ENCODE peak calls at places on chromosomes 16 and 17, in nine cellular contexts. J, L, A, F, B, G, S, N and I are unnamed samples.

GRCh38 chr17:45355087-45355486 is 38.3 kb upstream of the MAP3K14 start:
- DNase-seq in J (no peak), L (no peak), A (no peak), F (no peak), B (no peak), G (no peak), S (no peak), N (no peak), I (no peak)

GRCh38 chr16:12758031-12758669 is 45.5 kb downstream of the CPPED1 start:
- DNase-seq in J (no peak), L (no peak), A (no peak), F (no peak), B (no peak), G (no peak), S (no peak), N (no peak), I (no peak)

GRCh38 chr17:34892864-34893263 is 68.4 kb downstream of the CCT6B start:
- DNase-seq in J (no peak), L (peak), A (no peak), F (no peak), B (no peak), G (no peak), S (peak), N (no peak), I (no peak)

GRCh38 chr17:29784661-29785060 is 145.4 kb downstream of the SSH2 start:
- DNase-seq in J (no peak), L (no peak), A (peak), F (no peak), B (no peak), G (no peak), S (no peak), N (no peak), I (no peak)

GRCh38 chr17:8868529-8868951 is 1.1 kb upstream of the PIK3R6 start:
- DNase-seq in J (no peak), L (no peak), A (no peak), F (no peak), B (no peak), G (no peak), S (peak), N (peak), I (no peak)

GRCh38 chr16:85646358-85646907 is 33.3 kb downstream of the GSE1 start:
- DNase-seq in J (no peak), L (no peak), A (no peak), F (no peak), B (no peak), G (no peak), S (no peak), N (no peak), I (no peak)

GRCh38 chr17:882827-883585 is 96.6 kb downstream of the NXN start:
- DNase-seq in J (no peak), L (no peak), A (peak), F (no peak), B (peak), G (peak), S (no peak), N (peak), I (no peak)

GRCh38 chr17:40095356-40095943 is 4.9 kb downstream of the NR1D1 start:
- DNase-seq in J (no peak), L (no peak), A (no peak), F (no peak), B (peak), G (no peak), S (no peak), N (peak), I (no peak)

GRCh38 chr17:28712037-28712704 is 483 bp upstream of the PROCA1 start:
- DNase-seq in J (no peak), L (peak), A (no peak), F (no peak), B (peak), G (peak), S (no peak), N (no peak), I (peak)

GRCh38 chr17:4679652-4680051 is 24.3 kb downstream of the PELP1 start:
- DNase-seq in J (no peak), L (no peak), A (peak), F (peak), B (no peak), G (no peak), S (no peak), N (no peak), I (no peak)

GRCh38 chr17:10792156-10792555 is 11.7 kb downstream of the TMEM238L start:
- DNase-seq in J (no peak), L (no peak), A (no peak), F (no peak), B (peak), G (no peak), S (no peak), N (no peak), I (no peak)

GRCh38 chr17:78069695-78070094 is 58.9 kb downstream of the TMC6 start:
- DNase-seq in J (no peak), L (no peak), A (no peak), F (no peak), B (no peak), G (no peak), S (no peak), N (no peak), I (no peak)

GRCh38 chr16:9102379-9102778 is 10.9 kb downstream of the HAPSTR1 start:
- DNase-seq in J (peak), L (no peak), A (peak), F (peak), B (no peak), G (no peak), S (no peak), N (no peak), I (no peak)

GRCh38 chr16:56451753-56452689 is 667 bp downstream of the OGFOD1 start:
- DNase-seq in J (no peak), L (no peak), A (peak), F (no peak), B (peak), G (no peak), S (no peak), N (peak), I (peak)

GRCh38 chr16:598823-599739 is 9.2 kb downstream of the RAB40C start:
- DNase-seq in J (no peak), L (no peak), A (no peak), F (no peak), B (no peak), G (no peak), S (no peak), N (no peak), I (no peak)

GRCh38 chr17:79905832-79906231 is 66.6 kb upstream of the CBX4 start:
- DNase-seq in J (no peak), L (no peak), A (no peak), F (no peak), B (no peak), G (no peak), S (no peak), N (no peak), I (no peak)

GRCh38 chr17:17679243-17679642 is 2.0 kb upstream of the RAI1 start:
- DNase-seq in J (no peak), L (no peak), A (no peak), F (no peak), B (no peak), G (no peak), S (no peak), N (no peak), I (no peak)

GRCh38 chr17:31593806-31594205 is 202.3 kb downstream of the RAB11FIP4 start:
- DNase-seq in J (no peak), L (no peak), A (peak), F (no peak), B (no peak), G (no peak), S (no peak), N (no peak), I (no peak)

GRCh38 chr17:38353084-38353604 is 1.5 kb downstream of the SOCS7 start:
- DNase-seq in J (no peak), L (no peak), A (peak), F (no peak), B (no peak), G (no peak), S (no peak), N (no peak), I (no peak)

GRCh38 chr17:35350493-35350892 is 22.9 kb downstream of the SLFN11 start:
- DNase-seq in J (no peak), L (no peak), A (no peak), F (no peak), B (no peak), G (no peak), S (no peak), N (no peak), I (no peak)

GRCh38 chr16:35637683-35638082 is 2178.3 kb downstream of the TP53TG3F start:
- DNase-seq in J (no peak), L (no peak), A (no peak), F (no peak), B (no peak), G (no peak), S (no peak), N (no peak), I (no peak)

GRCh38 chr17:17035920-17036319 is 6.3 kb upstream of the MPRIP start:
- DNase-seq in J (no peak), L (no peak), A (no peak), F (no peak), B (no peak), G (no peak), S (no peak), N (no peak), I (no peak)

GRCh38 chr17:9187828-9188227 is 166.5 kb downstream of the NTN1 start:
- DNase-seq in J (no peak), L (no peak), A (no peak), F (no peak), B (no peak), G (no peak), S (no peak), N (no peak), I (no peak)

GRCh38 chr16:8853611-8854010 is 15.2 kb downstream of the CARHSP1 start:
- DNase-seq in J (no peak), L (no peak), A (no peak), F (no peak), B (no peak), G (no peak), S (no peak), N (peak), I (no peak)

GRCh38 chr17:50689956-50690886 is 17.5 kb downstream of the ANKRD40 start:
- DNase-seq in J (no peak), L (no peak), A (peak), F (no peak), B (no peak), G (no peak), S (no peak), N (peak), I (no peak)

GRCh38 chr17:27577124-27577761 is 53.7 kb upstream of the LGALS9 start:
- DNase-seq in J (no peak), L (no peak), A (peak), F (no peak), B (no peak), G (no peak), S (no peak), N (peak), I (no peak)

GRCh38 chr16:72042157-72042660 is 12.1 kb upstream of the HP start:
- DNase-seq in J (no peak), L (no peak), A (no peak), F (no peak), B (no peak), G (no peak), S (no peak), N (no peak), I (no peak)

GRCh38 chr16:69143116-69143515 is 10.7 kb downstream of the UTP4 start:
- DNase-seq in J (no peak), L (no peak), A (no peak), F (no peak), B (peak), G (no peak), S (no peak), N (no peak), I (no peak)

GRCh38 chr17:28897769-28898259 is 281 bp upstream of the FLOT2 start:
- DNase-seq in J (no peak), L (no peak), A (no peak), F (no peak), B (peak), G (no peak), S (no peak), N (peak), I (no peak)

GRCh38 chr17:39663688-39664580 is 1.2 kb upstream of the TCAP start:
- DNase-seq in J (no peak), L (no peak), A (no peak), F (no peak), B (peak), G (peak), S (no peak), N (no peak), I (no peak)

GRCh38 chr16:74984194-74984669 is 691 bp downstream of the WDR59 start:
- DNase-seq in J (no peak), L (peak), A (no peak), F (no peak), B (no peak), G (no peak), S (no peak), N (peak), I (peak)

GRCh38 chr16:56424791-56425438 is 430 bp downstream of the AMFR start:
- DNase-seq in J (no peak), L (no peak), A (peak), F (no peak), B (peak), G (peak), S (peak), N (peak), I (no peak)

GRCh38 chr17:35709874-35710273 is 21.6 kb upstream of the RASL10B start:
- DNase-seq in J (peak), L (no peak), A (peak), F (no peak), B (no peak), G (no peak), S (no peak), N (no peak), I (no peak)

GRCh38 chr16:77944631-77945030 is 77.7 kb upstream of the CLEC3A start:
- DNase-seq in J (no peak), L (no peak), A (no peak), F (no peak), B (no peak), G (no peak), S (no peak), N (no peak), I (no peak)

GRCh38 chr16:67562526-67562917 is at the start of gene CTCF:
- DNase-seq in J (no peak), L (no peak), A (peak), F (no peak), B (peak), G (peak), S (peak), N (peak), I (no peak)

GRCh38 chr17:9364837-9365430 is 210.7 kb downstream of the STX8 start:
- DNase-seq in J (no peak), L (no peak), A (peak), F (no peak), B (no peak), G (no peak), S (no peak), N (no peak), I (no peak)

GRCh38 chr16:4053663-4054479 is 62.4 kb downstream of the ADCY9 start:
- DNase-seq in J (peak), L (no peak), A (peak), F (peak), B (no peak), G (peak), S (no peak), N (peak), I (no peak)

GRCh38 chr16:4052096-4052495 is 64.1 kb downstream of the ADCY9 start:
- DNase-seq in J (no peak), L (no peak), A (no peak), F (no peak), B (no peak), G (no peak), S (no peak), N (no peak), I (no peak)

GRCh38 chr16:4055748-4056147 is 60.5 kb downstream of the ADCY9 start:
- DNase-seq in J (no peak), L (no peak), A (no peak), F (no peak), B (no peak), G (no peak), S (no peak), N (no peak), I (no peak)

GRCh38 chr16:4051591-4051990 is 64.7 kb downstream of the ADCY9 start:
- DNase-seq in J (no peak), L (no peak), A (no peak), F (no peak), B (no peak), G (no peak), S (no peak), N (no peak), I (no peak)

GRCh38 chr16:4052801-4053662 is 63.2 kb downstream of the ADCY9 start:
- DNase-seq in J (peak), L (no peak), A (peak), F (no peak), B (peak), G (peak), S (peak), N (peak), I (no peak)
- H3K4me3 ChIP-seq in J (no peak), L (no peak), A (peak), F (no peak), B (no peak), G (peak), S (peak), N (no peak), I (no peak)

DNA sequence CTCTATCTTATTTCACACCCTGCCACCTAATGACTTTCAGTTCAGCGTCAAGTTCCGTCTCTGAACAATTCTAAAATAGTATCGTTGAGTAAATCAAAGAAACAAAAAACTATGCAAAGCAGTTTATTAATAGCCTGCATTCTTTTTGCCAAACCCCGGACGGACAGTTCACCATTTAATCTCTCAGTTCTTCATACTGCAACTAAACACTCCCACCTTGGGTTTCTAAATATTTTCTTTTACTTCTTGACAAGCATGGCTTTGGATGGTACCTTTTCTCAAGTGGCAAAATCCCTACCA is 1.2 kb downstream of the MYH11 start:
- DNase-seq in J (no peak), L (no peak), A (no peak), F (no peak), B (no peak), G (no peak), S (no peak), N (no peak), I (no peak)
- H3K4me3 ChIP-seq in J (no peak), L (no peak), A (no peak), F (no peak), B (no peak), G (peak), S (no peak), N (no peak), I (no peak)

DNA sequence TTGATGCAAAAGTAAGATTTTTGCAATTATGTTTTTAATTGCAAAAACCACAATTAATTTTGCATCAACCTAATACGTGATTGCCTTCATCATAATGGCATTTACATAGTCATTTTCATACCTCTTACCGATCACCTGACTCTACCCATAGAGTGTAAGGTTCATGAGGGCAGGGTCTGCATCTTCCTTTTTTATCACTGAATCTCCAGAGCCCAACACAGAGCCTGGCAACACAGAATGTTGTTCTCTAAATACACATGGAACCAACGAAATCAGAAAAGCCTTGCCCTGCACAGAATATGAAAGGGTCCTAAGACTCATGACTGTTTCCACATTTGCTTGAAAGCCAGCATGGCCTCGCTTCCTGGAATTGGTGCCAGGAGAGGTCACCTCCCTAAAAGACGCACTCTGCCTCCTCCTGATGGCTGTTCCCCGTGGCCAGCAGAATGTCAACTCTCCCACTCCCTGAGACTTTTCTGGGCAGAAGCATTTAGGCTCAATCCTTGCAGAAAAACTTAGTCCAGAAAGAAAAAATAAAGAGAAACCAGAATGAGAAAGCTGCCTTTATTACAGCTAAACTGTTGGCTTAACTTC is 327.7 kb upstream of the MAF start:
- DNase-seq in J (no peak), L (no peak), A (no peak), F (no peak), B (no peak), G (no peak), S (no peak), N (no peak), I (no peak)
- H3K4me3 ChIP-seq in J (no peak), L (no peak), A (no peak), F (no peak), B (no peak), G (no peak), S (no peak), N (no peak), I (no peak)

GRCh38 chr17:48604770-48605329 is at the start of gene HOXB6:
- DNase-seq in J (no peak), L (no peak), A (no peak), F (no peak), B (peak), G (no peak), S (no peak), N (peak), I (no peak)

GRCh38 chr17:48605409-48605864 is 651 bp upstream of the HOXB6 start:
- DNase-seq in J (no peak), L (no peak), A (no peak), F (no peak), B (peak), G (no peak), S (no peak), N (no peak), I (no peak)

GRCh38 chr17:48601528-48602430 is 3.0 kb downstream of the HOXB6 start:
- DNase-seq in J (no peak), L (no peak), A (no peak), F (no peak), B (peak), G (no peak), S (no peak), N (no peak), I (no peak)

GRCh38 chr17:48605991-48606891 is 1.5 kb upstream of the HOXB6 start:
- DNase-seq in J (no peak), L (no peak), A (no peak), F (no peak), B (no peak), G (no peak), S (no peak), N (no peak), I (no peak)

DNA sequence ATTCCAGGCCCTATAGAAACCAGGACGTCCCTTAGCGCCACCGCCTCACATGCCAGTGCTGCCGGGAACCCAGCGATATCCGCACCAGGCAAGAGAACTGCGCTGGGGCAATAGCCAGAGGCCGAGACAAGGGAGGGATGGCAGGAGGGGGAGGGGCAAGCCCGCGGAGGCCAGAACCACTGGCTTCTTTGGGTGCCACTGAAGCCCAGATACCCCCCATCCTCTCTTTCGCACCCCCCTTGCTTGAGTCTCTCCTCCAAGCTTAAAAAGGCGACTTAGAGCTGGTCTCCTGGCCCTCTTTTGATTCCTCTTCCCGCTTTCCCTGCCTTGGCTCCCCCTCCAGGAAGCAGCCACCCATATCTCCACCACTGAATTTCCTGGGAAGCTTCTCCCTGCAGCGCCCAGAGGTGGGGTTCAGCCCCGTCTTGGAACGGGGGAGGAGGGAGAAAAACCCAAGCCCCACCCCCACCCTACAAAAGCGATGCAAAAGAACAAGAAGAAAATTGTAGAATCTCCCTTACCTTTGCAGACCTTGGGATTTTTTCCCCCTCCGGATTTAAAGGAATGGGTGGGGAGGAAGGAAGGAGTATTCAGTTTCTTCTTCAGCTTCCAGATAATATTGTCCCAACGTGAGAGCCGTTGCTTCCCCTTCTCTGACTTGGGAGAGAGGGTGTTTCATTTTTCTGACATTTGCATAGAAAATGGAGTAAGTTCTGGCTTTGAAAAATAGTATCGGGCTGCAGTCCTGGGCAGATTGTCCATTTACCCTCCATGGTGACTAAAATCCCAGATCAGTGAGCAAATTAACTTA is 622 bp downstream of the HOXB6 start:
- DNase-seq in J (no peak), L (no peak), A (no peak), F (no peak), B (peak), G (no peak), S (no peak), N (peak), I (no peak)
- H3K4me3 ChIP-seq in J (no peak), L (no peak), A (peak), F (peak), B (peak), G (no peak), S (no peak), N (no peak), I (no peak)

GRCh38 chr16:46973457-46974324 is at the start of gene DNAJA2:
- DNase-seq in J (peak), L (peak), A (peak), F (peak), B (peak), G (peak), S (peak), N (peak), I (peak)
- H3K4me3 ChIP-seq in J (peak), L (peak), A (peak), F (peak), B (peak), G (peak), S (peak), N (peak), I (peak)

GRCh38 chr16:27426423-27427408 is 24.7 kb downstream of the IL21R start:
- DNase-seq in J (peak), L (peak), A (peak), F (peak), B (peak), G (no peak), S (no peak), N (peak), I (peak)
- H3K4me3 ChIP-seq in J (no peak), L (no peak), A (no peak), F (no peak), B (no peak), G (no peak), S (no peak), N (no peak), I (peak)

GRCh38 chr17:53142890-53143289 is 679.8 kb upstream of the KIF2B start:
- DNase-seq in J (no peak), L (no peak), A (peak), F (no peak), B (no peak), G (no peak), S (no peak), N (no peak), I (no peak)
- H3K4me3 ChIP-seq in J (no peak), L (no peak), A (no peak), F (no peak), B (no peak), G (no peak), S (no peak), N (no peak), I (no peak)